ENCODE peak calls at places on chromosome 10, in five cellular contexts. C is lower lobe of right lung; T is HTR-8/SVneo; V is EL; Z is activated CD4-positive, alpha-beta T cell treated with anti-CD3 and anti-CD28 coated beads for 24 hours. A is an unnamed sample.
A peak's percentile ranks its signal among the peaks of the same experiment; 100 is the strongest.

GRCh38 chr10:31887850-31888249 is 40.8 kb downstream of the ARHGAP12 start:
- DNase-seq in V (no peak), T (no peak), C (no peak), Z (no peak), A (no peak)

GRCh38 chr10:42865716-42866114 is 83.1 kb downstream of the BMS1 start:
- DNase-seq in T (no peak), Z (no peak), C (no peak), V (no peak), A (no peak)

GRCh38 chr10:14844948-14845347 is 6.8 kb downstream of the HSPA14 start:
- DNase-seq in V (no peak), Z (no peak), C (no peak), T (no peak), A (no peak)

GRCh38 chr10:33193867-33194521 is 140.5 kb downstream of the NRP1 start:
- DNase-seq in Z (no peak), T (no peak), C (no peak), V (peak; percentile 67), A (no peak)

GRCh38 chr10:184911-185310 is 49.7 kb downstream of the ZMYND11 start:
- DNase-seq in Z (no peak), T (no peak), V (peak; percentile 64), C (no peak), A (no peak)

GRCh38 chr10:14184841-14185500 is 145.8 kb downstream of the FRMD4A start:
- DNase-seq in Z (peak; percentile 14), V (peak; percentile 9), C (no peak), T (no peak), A (peak; percentile 79)

GRCh38 chr10:95793401-95794045 is 37.6 kb downstream of the ENTPD1 start:
- DNase-seq in V (no peak), T (no peak), Z (no peak), C (peak; percentile 60), A (no peak)

GRCh38 chr10:35739998-35740397 is 97.9 kb upstream of the FZD8 start:
- DNase-seq in V (peak; percentile 44), Z (no peak), C (no peak), T (no peak), A (no peak)

GRCh38 chr10:110502851-110503301 is 5.2 kb downstream of the DUSP5 start:
- DNase-seq in T (no peak), C (no peak), V (peak; percentile 83), Z (no peak), A (no peak)

GRCh38 chr10:119673271-119673670 is 22.1 kb downstream of the BAG3 start:
- DNase-seq in C (no peak), T (no peak), V (no peak), Z (no peak), A (no peak)

GRCh38 chr10:125160856-125161569 is 650 bp upstream of the CTBP2 start:
- DNase-seq in T (peak; percentile 73), V (peak; percentile 91), C (peak; percentile 89), Z (no peak), A (peak; percentile 92)

GRCh38 chr10:70603439-70603778 is 868 bp upstream of the PRF1 start:
- DNase-seq in T (no peak), Z (no peak), C (no peak), V (no peak), A (peak; percentile 83)

GRCh38 chr10:118501637-118502440 is 93.6 kb downstream of the PRLHR start:
- DNase-seq in C (no peak), V (peak; percentile 60), T (no peak), Z (no peak), A (no peak)

GRCh38 chr10:78570633-78571032 is 498.1 kb upstream of the ZMIZ1 start:
- DNase-seq in C (peak; percentile 52), V (no peak), T (no peak), Z (no peak), A (no peak)

GRCh38 chr10:77925795-77926565 is 575 bp downstream of the DLG5 start:
- DNase-seq in T (no peak), C (peak; percentile 72), Z (no peak), V (peak; percentile 40), A (peak; percentile 80)

GRCh38 chr10:100886099-100886498 is 26.7 kb upstream of the SLF2 start:
- DNase-seq in V (no peak), Z (no peak), T (no peak), C (no peak), A (no peak)

GRCh38 chr10:34310234-34310633 is 504.9 kb downstream of the PARD3 start:
- DNase-seq in V (no peak), C (no peak), Z (no peak), T (no peak), A (no peak)

GRCh38 chr10:22148956-22149355 is 68.9 kb downstream of the EBLN1 start:
- DNase-seq in T (no peak), C (no peak), V (no peak), Z (no peak), A (no peak)

A was measured in spleen.